ENCODE peak calls at places on chromosomes 3 and 15, in five cellular contexts. W is breast epithelium, T is right lobe of liver, L is body of pancreas, F is A549. P is an unnamed sample.

GRCh38 chr3:171801738-171802600 is 8.3 kb downstream of the PLD1 start:
- DNase-seq in W (no peak), T (no peak), L (no peak), F (peak), P (no peak)

GRCh38 chr15:43410572-43411214 is 39.8 kb downstream of the TUBGCP4 start:
- DNase-seq in W (no peak), T (no peak), L (no peak), F (peak), P (no peak)

GRCh38 chr3:133575121-133575520 is 1.6 kb downstream of the CDV3 start:
- DNase-seq in W (no peak), T (no peak), L (no peak), F (no peak), P (no peak)

GRCh38 chr3:193972816-193973215 is 163.1 kb upstream of the HES1 start:
- DNase-seq in W (no peak), T (no peak), L (no peak), F (no peak), P (no peak)

GRCh38 chr3:27535809-27536392 is 51.7 kb upstream of the SLC4A7 start:
- DNase-seq in W (no peak), T (no peak), L (no peak), F (peak), P (no peak)

GRCh38 chr3:16474304-16474703 is 39.2 kb downstream of the RFTN1 start:
- DNase-seq in W (no peak), T (no peak), L (no peak), F (no peak), P (no peak)

GRCh38 chr15:69297642-69298353 is 914 bp upstream of the PAQR5 start:
- DNase-seq in W (no peak), T (no peak), L (no peak), F (peak), P (no peak)

GRCh38 chr3:138389144-138389601 is 40.8 kb downstream of the MRAS start:
- DNase-seq in W (no peak), T (no peak), L (no peak), F (no peak), P (no peak)

GRCh38 chr15:94327356-94327936 is 96.1 kb downstream of the MCTP2 start:
- DNase-seq in W (no peak), T (no peak), L (no peak), F (peak), P (no peak)

GRCh38 chr3:50695031-50695430 is 20.3 kb downstream of the DOCK3 start:
- DNase-seq in W (no peak), T (no peak), L (no peak), F (no peak), P (no peak)

GRCh38 chr3:177427096-177427495 is 229.8 kb upstream of the TBL1XR1 start:
- DNase-seq in W (no peak), T (no peak), L (no peak), F (no peak), P (no peak)
- H3K4me3 ChIP-seq in W (no peak), T (no peak), L (no peak), F (no peak), P (no peak)

GRCh38 chr3:167750273-167750971 is 14.9 kb downstream of the SERPINI1 start:
- DNase-seq in W (no peak), T (no peak), L (no peak), F (no peak), P (no peak)
- H3K27ac ChIP-seq in W (no peak), T (no peak), L (no peak), F (no peak), P (peak)

DNA sequence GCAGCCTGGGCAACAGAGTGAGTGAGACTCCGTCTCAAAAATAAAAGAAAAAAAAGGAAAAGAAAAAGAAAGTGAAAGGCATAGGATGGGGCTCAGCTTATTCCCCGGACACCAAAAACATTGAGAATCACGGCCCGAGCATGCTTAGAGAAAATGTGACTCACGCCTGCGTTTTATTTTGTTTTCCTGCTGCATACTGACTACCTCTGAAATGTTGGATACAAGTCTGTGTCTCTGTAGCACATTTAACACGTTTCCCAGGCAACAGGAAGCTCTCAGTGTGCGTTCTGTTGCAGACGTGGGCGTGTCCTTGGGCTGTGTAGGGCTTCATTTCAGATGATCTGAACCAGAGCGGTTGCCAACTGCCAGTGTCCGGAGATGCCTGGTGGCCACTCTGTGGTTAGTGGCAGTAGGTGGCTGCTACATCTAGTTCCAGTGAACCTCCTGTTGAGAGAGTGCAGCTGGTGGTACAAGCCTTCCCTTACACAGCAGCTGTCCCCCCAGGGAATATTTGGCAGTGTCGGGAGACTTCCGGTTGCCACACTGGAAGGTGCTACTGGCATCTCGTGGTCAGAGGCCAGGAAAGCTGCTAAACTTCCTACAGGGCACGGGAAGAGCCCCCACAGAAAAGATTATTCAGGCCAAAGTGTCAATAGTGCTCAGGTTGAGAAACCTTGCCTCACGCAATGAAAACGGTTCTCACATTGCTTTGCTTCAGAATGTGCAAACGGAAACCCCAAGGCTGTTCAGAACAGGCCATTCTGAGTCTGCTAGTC is 3.0 kb downstream of the SLC51A start:
- DNase-seq in W (peak), T (no peak), L (peak), F (no peak), P (peak)
- TF ChIP-seq POLR2A in W (no peak), T (no peak), L (no peak), F (no peak), P (no peak)

DNA sequence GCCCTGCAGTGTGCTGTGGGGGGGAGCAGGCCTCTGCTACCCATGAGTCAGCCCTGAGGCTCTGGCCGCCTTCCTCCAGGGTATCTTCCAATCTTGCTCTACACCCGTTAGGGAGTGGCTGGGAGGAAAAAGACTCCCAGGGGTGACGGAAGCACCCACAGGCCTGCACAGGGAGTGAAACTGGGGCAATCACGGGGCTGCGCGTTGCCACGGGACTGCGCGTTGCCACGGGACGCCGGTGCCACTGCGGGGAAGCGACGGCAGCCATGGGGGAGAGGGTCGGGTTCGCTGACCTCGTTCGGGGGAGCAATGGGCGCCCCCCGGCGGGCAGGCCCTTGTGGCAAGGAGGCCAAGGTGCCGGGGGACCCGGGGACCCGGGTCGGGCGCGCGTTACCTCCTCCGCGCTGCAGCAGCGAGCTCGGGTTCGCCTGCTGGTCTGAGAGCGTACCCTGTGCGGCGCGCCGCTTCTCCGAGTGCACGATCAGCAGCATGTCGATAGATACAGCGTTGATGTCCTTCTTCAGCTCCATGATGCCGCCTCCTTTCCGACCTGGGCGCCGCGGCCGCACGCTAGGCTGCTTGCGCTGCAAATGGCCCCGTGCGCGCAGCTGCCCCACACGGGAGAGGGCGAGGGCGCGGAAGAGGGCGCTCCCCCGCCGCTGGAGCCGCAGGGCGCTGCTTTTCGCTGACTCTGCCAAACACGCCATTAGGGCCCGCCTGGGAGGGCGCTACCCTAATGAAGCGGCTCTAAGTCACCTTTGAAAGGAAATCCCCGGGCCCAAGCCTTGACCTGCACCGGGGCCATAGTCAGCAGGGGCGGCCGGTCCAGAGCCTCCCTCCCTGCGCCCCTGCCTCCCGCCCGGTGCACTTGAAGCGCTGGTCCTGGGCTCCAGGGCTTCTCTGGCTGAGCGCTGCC is at the start of gene KY:
- DNase-seq in W (no peak), T (no peak), L (peak), F (peak), P (no peak)
- H3K4me3 ChIP-seq in W (peak), T (no peak), L (no peak), F (peak), P (peak)